ENCODE peak calls at places on chromosome 12, in eight cellular contexts. One of them, this sample, is unnamed.

GRCh38 chr12:28925726-28926376 is 223.2 kb upstream of the FAR2 start:
- DNase-seq in fibroblast of villous mesenchyme: peak; percentile 88
- DNase-seq in WERI-Rb-1: no peak
- DNase-seq in AG04450: peak; percentile 55
- DNase-seq in body of pancreas: no peak
- DNase-seq in brain microvascular endothelial cell: no peak
- DNase-seq in ovary: no peak
- DNase-seq in GM10248: no peak
- DNase-seq in this sample: no peak

GRCh38 chr12:8629486-8630033 is 16.9 kb upstream of the AICDA start:
- DNase-seq in fibroblast of villous mesenchyme: peak; percentile 12
- DNase-seq in WERI-Rb-1: no peak
- DNase-seq in AG04450: no peak
- DNase-seq in body of pancreas: no peak
- DNase-seq in brain microvascular endothelial cell: peak; percentile 75
- DNase-seq in ovary: no peak
- DNase-seq in GM10248: peak; percentile 68
- DNase-seq in this sample: no peak

GRCh38 chr12:74689071-74689655 is 151.5 kb downstream of the ATXN7L3B start:
- DNase-seq in fibroblast of villous mesenchyme: peak; percentile 59
- DNase-seq in WERI-Rb-1: no peak
- DNase-seq in AG04450: peak; percentile 8
- DNase-seq in body of pancreas: no peak
- DNase-seq in brain microvascular endothelial cell: peak; percentile 2
- DNase-seq in ovary: no peak
- DNase-seq in GM10248: peak; percentile 11
- DNase-seq in this sample: no peak

GRCh38 chr12:105444050-105444808 is 113.7 kb downstream of the C12orf75 start:
- DNase-seq in fibroblast of villous mesenchyme: peak; percentile 42
- DNase-seq in WERI-Rb-1: no peak
- DNase-seq in AG04450: no peak
- DNase-seq in body of pancreas: no peak
- DNase-seq in brain microvascular endothelial cell: peak; percentile 75
- DNase-seq in ovary: no peak
- DNase-seq in GM10248: no peak
- DNase-seq in this sample: no peak

GRCh38 chr12:31868980-31869379 is 90.2 kb upstream of the RESF1 start:
- DNase-seq in fibroblast of villous mesenchyme: peak; percentile 62
- DNase-seq in WERI-Rb-1: no peak
- DNase-seq in AG04450: no peak
- DNase-seq in body of pancreas: peak; percentile 85
- DNase-seq in brain microvascular endothelial cell: no peak
- DNase-seq in ovary: peak; percentile 76
- DNase-seq in GM10248: no peak
- DNase-seq in this sample: no peak

GRCh38 chr12:54017845-54018607 is 9.2 kb downstream of the HOXC8 start:
- DNase-seq in fibroblast of villous mesenchyme: peak; percentile 97
- DNase-seq in WERI-Rb-1: peak; percentile 97
- DNase-seq in AG04450: no peak
- DNase-seq in body of pancreas: peak; percentile 65
- DNase-seq in brain microvascular endothelial cell: no peak
- DNase-seq in ovary: peak; percentile 95
- DNase-seq in GM10248: peak; percentile 94
- DNase-seq in this sample: peak; percentile 79

GRCh38 chr12:24226745-24227350 is 277.4 kb upstream of the SOX5 start:
- DNase-seq in fibroblast of villous mesenchyme: peak; percentile 86
- DNase-seq in WERI-Rb-1: no peak
- DNase-seq in AG04450: peak; percentile 61
- DNase-seq in body of pancreas: no peak
- DNase-seq in brain microvascular endothelial cell: peak; percentile 97
- DNase-seq in ovary: no peak
- DNase-seq in GM10248: no peak
- DNase-seq in this sample: no peak

GRCh38 chr12:6914246-6914947 is at the start of gene ENO2:
- DNase-seq in fibroblast of villous mesenchyme: peak; percentile 61
- DNase-seq in WERI-Rb-1: peak; percentile 75
- DNase-seq in AG04450: no peak
- DNase-seq in body of pancreas: no peak
- DNase-seq in brain microvascular endothelial cell: peak; percentile 27
- DNase-seq in ovary: peak; percentile 78
- DNase-seq in GM10248: peak; percentile 89
- DNase-seq in this sample: no peak

GRCh38 chr12:47896633-47897032 is 8.2 kb downstream of the VDR start:
- DNase-seq in fibroblast of villous mesenchyme: no peak
- DNase-seq in WERI-Rb-1: no peak
- DNase-seq in AG04450: no peak
- DNase-seq in body of pancreas: no peak
- DNase-seq in brain microvascular endothelial cell: no peak
- DNase-seq in ovary: no peak
- DNase-seq in GM10248: no peak
- DNase-seq in this sample: peak; percentile 91

GRCh38 chr12:109994262-109995175 is 1.6 kb downstream of the GIT2 start:
- DNase-seq in fibroblast of villous mesenchyme: no peak
- DNase-seq in WERI-Rb-1: no peak
- DNase-seq in AG04450: no peak
- DNase-seq in body of pancreas: no peak
- DNase-seq in brain microvascular endothelial cell: no peak
- DNase-seq in ovary: no peak
- DNase-seq in GM10248: no peak
- DNase-seq in this sample: no peak

GRCh38 chr12:80413462-80413861 is 30.6 kb upstream of the PTPRQ start:
- DNase-seq in fibroblast of villous mesenchyme: no peak
- DNase-seq in WERI-Rb-1: no peak
- DNase-seq in AG04450: no peak
- DNase-seq in body of pancreas: no peak
- DNase-seq in brain microvascular endothelial cell: no peak
- DNase-seq in ovary: no peak
- DNase-seq in GM10248: no peak
- DNase-seq in this sample: no peak

GRCh38 chr12:67457799-67458680 is 188.9 kb downstream of the CAND1 start:
- DNase-seq in fibroblast of villous mesenchyme: no peak
- DNase-seq in WERI-Rb-1: no peak
- DNase-seq in AG04450: no peak
- DNase-seq in body of pancreas: no peak
- DNase-seq in brain microvascular endothelial cell: no peak
- DNase-seq in ovary: no peak
- DNase-seq in GM10248: peak; percentile 14
- DNase-seq in this sample: no peak

GRCh38 chr12:129002447-129002846 is 149.2 kb downstream of the GLT1D1 start:
- DNase-seq in fibroblast of villous mesenchyme: no peak
- DNase-seq in WERI-Rb-1: no peak
- DNase-seq in AG04450: no peak
- DNase-seq in body of pancreas: no peak
- DNase-seq in brain microvascular endothelial cell: no peak
- DNase-seq in ovary: no peak
- DNase-seq in GM10248: no peak
- DNase-seq in this sample: no peak

GRCh38 chr12:101642115-101643067 is 47.6 kb downstream of the MYBPC1 start:
- DNase-seq in fibroblast of villous mesenchyme: no peak
- DNase-seq in WERI-Rb-1: no peak
- DNase-seq in AG04450: no peak
- DNase-seq in body of pancreas: peak; percentile 70
- DNase-seq in brain microvascular endothelial cell: no peak
- DNase-seq in ovary: no peak
- DNase-seq in GM10248: no peak
- DNase-seq in this sample: no peak

DNA sequence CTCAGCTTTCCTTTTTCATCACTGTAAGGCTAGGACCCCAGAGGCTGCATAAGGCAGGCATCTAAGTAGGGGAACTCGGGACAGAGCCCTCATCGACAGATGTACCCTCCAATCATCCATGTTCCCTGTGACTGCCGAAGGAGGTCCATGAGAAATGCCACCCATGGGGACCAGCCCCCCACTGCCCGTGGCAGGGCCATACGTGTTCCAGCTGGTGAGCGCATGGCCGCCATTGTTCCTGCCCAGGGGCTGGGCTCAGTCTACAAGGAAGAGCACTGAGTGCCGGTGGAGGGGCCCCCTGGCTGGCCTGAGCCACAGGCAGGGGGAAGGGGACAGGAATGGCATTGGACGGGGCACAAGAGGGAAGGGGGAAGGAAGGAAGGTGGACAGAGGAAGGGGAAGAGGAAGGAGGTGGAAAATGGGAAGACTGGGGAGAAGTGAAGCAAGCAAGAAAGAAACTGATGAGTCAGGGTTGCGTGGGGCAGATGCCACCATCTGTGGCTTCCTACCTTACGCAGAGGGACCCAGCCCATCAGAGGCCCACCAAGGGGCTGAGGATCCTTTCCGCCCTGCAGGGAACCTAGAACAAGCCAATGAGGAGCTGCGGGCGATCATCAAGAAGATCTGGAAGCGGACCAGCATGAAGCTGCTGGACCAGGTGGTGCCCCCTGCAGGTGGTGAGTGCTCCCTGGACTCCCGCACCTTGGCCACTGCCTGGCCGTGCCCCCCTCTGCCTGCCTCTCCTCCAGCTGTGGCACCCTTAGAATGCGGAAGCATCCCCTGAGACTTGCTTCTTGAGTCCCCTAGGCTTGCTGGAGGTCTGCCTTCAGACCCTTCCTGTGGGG is 120.6 kb upstream of the FKBP4 start:
- DNase-seq in fibroblast of villous mesenchyme: no peak
- DNase-seq in WERI-Rb-1: no peak
- DNase-seq in AG04450: no peak
- DNase-seq in body of pancreas: no peak
- DNase-seq in brain microvascular endothelial cell: no peak
- DNase-seq in ovary: no peak
- DNase-seq in GM10248: no peak
- DNase-seq in this sample: no peak
- TF ChIP-seq CTCF in fibroblast of villous mesenchyme: peak; percentile 17
- TF ChIP-seq CTCF in WERI-Rb-1: peak; percentile 65
- TF ChIP-seq CTCF in AG04450: no peak
- TF ChIP-seq CTCF in body of pancreas: no peak
- TF ChIP-seq CTCF in brain microvascular endothelial cell: peak; percentile 41
- TF ChIP-seq CTCF in ovary: no peak
- TF ChIP-seq CTCF in GM10248: no peak
- TF ChIP-seq CTCF in this sample: no peak

DNA sequence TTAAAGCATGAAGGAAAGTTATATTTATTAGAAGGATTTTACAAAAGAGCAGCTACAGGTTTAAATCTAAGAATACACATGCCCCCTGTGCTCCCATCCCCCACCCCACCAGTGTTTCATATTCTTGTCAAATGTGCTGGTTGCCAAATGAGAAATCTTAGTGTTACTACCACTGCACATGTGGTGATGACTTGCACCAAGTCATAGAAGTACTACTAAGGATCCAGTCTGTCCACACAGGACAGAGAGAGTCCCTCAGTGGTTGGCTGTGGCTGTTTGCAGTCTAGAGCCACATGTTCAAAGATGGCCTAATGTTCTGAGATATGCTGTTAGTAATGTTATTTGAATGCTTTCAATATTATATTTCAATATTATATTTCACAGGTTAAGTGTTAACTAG is 268.8 kb downstream of the ADAMTS20 start:
- DNase-seq in fibroblast of villous mesenchyme: no peak
- DNase-seq in WERI-Rb-1: no peak
- DNase-seq in AG04450: no peak
- DNase-seq in body of pancreas: no peak
- DNase-seq in brain microvascular endothelial cell: no peak
- DNase-seq in ovary: no peak
- DNase-seq in GM10248: no peak
- DNase-seq in this sample: no peak
- TF ChIP-seq CTCF in fibroblast of villous mesenchyme: no peak
- TF ChIP-seq CTCF in WERI-Rb-1: no peak
- TF ChIP-seq CTCF in AG04450: no peak
- TF ChIP-seq CTCF in body of pancreas: no peak
- TF ChIP-seq CTCF in brain microvascular endothelial cell: no peak
- TF ChIP-seq CTCF in ovary: no peak
- TF ChIP-seq CTCF in GM10248: no peak
- TF ChIP-seq CTCF in this sample: no peak

GRCh38 chr12:114860969-114861368 is 177.0 kb upstream of the TBX3 start:
- DNase-seq in fibroblast of villous mesenchyme: no peak
- DNase-seq in WERI-Rb-1: no peak
- DNase-seq in AG04450: no peak
- DNase-seq in body of pancreas: no peak
- DNase-seq in brain microvascular endothelial cell: no peak
- DNase-seq in ovary: no peak
- DNase-seq in GM10248: no peak
- DNase-seq in this sample: no peak

GRCh38 chr12:114855678-114856077 is 171.7 kb upstream of the TBX3 start:
- DNase-seq in fibroblast of villous mesenchyme: no peak
- DNase-seq in WERI-Rb-1: no peak
- DNase-seq in AG04450: no peak
- DNase-seq in body of pancreas: no peak
- DNase-seq in brain microvascular endothelial cell: no peak
- DNase-seq in ovary: no peak
- DNase-seq in GM10248: no peak
- DNase-seq in this sample: no peak

GRCh38 chr12:114853003-114853529 is 169.1 kb upstream of the TBX3 start:
- DNase-seq in fibroblast of villous mesenchyme: peak; percentile 65
- DNase-seq in WERI-Rb-1: no peak
- DNase-seq in AG04450: no peak
- DNase-seq in body of pancreas: no peak
- DNase-seq in brain microvascular endothelial cell: no peak
- DNase-seq in ovary: no peak
- DNase-seq in GM10248: no peak
- DNase-seq in this sample: no peak

GRCh38 chr12:114863911-114864310 is 179.9 kb upstream of the TBX3 start:
- DNase-seq in fibroblast of villous mesenchyme: no peak
- DNase-seq in WERI-Rb-1: no peak
- DNase-seq in AG04450: no peak
- DNase-seq in body of pancreas: no peak
- DNase-seq in brain microvascular endothelial cell: no peak
- DNase-seq in ovary: no peak
- DNase-seq in GM10248: no peak
- DNase-seq in this sample: no peak

DNA sequence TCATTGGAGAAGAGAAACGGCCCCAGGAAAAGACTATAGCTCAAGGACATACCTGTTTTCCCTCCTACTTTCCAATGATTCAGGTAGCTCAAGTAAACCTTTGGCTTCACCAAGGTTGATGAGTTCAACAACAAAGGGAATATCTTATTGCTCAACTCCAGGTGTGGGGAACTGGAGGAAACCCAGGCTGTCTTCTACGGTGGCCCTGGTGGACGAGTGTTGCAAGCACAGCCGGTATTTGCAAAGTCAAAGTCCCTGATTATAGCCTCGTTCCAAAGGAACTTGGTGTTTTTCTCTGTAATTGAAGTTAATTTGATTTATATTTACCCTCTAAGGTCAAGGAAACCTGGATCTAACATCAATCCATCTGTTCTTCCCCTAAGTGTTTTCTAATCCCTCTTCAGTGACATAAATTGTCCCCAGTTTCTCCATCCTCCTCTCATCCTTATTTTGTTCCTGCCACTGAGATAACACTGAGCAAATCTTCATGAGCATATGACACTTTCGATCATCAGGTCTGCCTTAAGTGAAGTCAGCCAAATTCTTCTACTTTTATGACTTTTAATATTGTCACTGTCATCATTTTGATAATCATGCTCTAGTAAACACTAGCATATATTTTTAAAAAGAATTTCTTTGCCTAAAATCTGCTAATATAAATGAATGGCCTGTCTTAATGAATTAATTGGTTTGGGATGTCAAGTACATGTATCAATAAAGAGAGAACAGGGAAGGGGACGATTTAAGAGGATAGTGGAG is 174.6 kb upstream of the TBX3 start:
- DNase-seq in fibroblast of villous mesenchyme: no peak
- DNase-seq in WERI-Rb-1: peak; percentile 28
- DNase-seq in AG04450: no peak
- DNase-seq in body of pancreas: no peak
- DNase-seq in brain microvascular endothelial cell: no peak
- DNase-seq in ovary: no peak
- DNase-seq in GM10248: no peak
- DNase-seq in this sample: no peak
- TF ChIP-seq CTCF in fibroblast of villous mesenchyme: peak; percentile 31
- TF ChIP-seq CTCF in WERI-Rb-1: peak; percentile 35
- TF ChIP-seq CTCF in AG04450: no peak
- TF ChIP-seq CTCF in body of pancreas: no peak
- TF ChIP-seq CTCF in brain microvascular endothelial cell: peak; percentile 50
- TF ChIP-seq CTCF in ovary: no peak
- TF ChIP-seq CTCF in GM10248: no peak
- TF ChIP-seq CTCF in this sample: no peak

GRCh38 chr12:17028348-17028747 is 422.4 kb upstream of the LMO3 start:
- DNase-seq in fibroblast of villous mesenchyme: no peak
- DNase-seq in WERI-Rb-1: peak; percentile 19
- DNase-seq in AG04450: no peak
- DNase-seq in body of pancreas: no peak
- DNase-seq in brain microvascular endothelial cell: no peak
- DNase-seq in ovary: no peak
- DNase-seq in GM10248: no peak
- DNase-seq in this sample: no peak
- TF ChIP-seq CTCF in fibroblast of villous mesenchyme: no peak
- TF ChIP-seq CTCF in WERI-Rb-1: peak; percentile 33
- TF ChIP-seq CTCF in AG04450: no peak
- TF ChIP-seq CTCF in body of pancreas: no peak
- TF ChIP-seq CTCF in brain microvascular endothelial cell: no peak
- TF ChIP-seq CTCF in ovary: no peak
- TF ChIP-seq CTCF in GM10248: no peak
- TF ChIP-seq CTCF in this sample: no peak

This sample was measured in breast epithelium.